ENCODE peak calls at places on chromosomes 11 and 22, in ten cellular contexts. One of them, this sample, is unnamed.

GRCh38 chr11:82818399-82819043 is 81.7 kb downstream of the PRCP start:
- DNase-seq in NCI-H774: peak; percentile 90
- DNase-seq in GDM1: no peak
- DNase-seq in iPS-NIHi11: no peak
- DNase-seq in spleen: no peak
- DNase-seq in A673: no peak
- DNase-seq in activated T-cell treated with anti-CD3 and anti-CD28 coated beads, Interleukin-2, amount 50 U/mL, for 4 hours: no peak
- DNase-seq in Jurkat, Clone E6-1: no peak
- DNase-seq in SK-MEL-5: no peak
- DNase-seq in NCI-H345: no peak
- DNase-seq in this sample: no peak

GRCh38 chr22:27138471-27138870 is 481.1 kb downstream of the MIAT start:
- DNase-seq in Jurkat, Clone E6-1: no peak
- DNase-seq in iPS-NIHi11: no peak
- DNase-seq in GDM1: no peak
- DNase-seq in activated T-cell treated with anti-CD3 and anti-CD28 coated beads, Interleukin-2, amount 50 U/mL, for 4 hours: no peak
- DNase-seq in SK-MEL-5: no peak
- DNase-seq in NCI-H774: no peak
- DNase-seq in A673: no peak
- DNase-seq in NCI-H345: no peak
- DNase-seq in spleen: no peak
- DNase-seq in this sample: no peak

GRCh38 chr11:85310479-85310878 is 316.7 kb downstream of the DLG2 start:
- DNase-seq in SK-MEL-5: no peak
- DNase-seq in iPS-NIHi11: no peak
- DNase-seq in spleen: no peak
- DNase-seq in NCI-H774: no peak
- DNase-seq in activated T-cell treated with anti-CD3 and anti-CD28 coated beads, Interleukin-2, amount 50 U/mL, for 4 hours: no peak
- DNase-seq in GDM1: no peak
- DNase-seq in NCI-H345: no peak
- DNase-seq in A673: no peak
- DNase-seq in Jurkat, Clone E6-1: no peak
- DNase-seq in this sample: no peak

GRCh38 chr11:12251651-12252560 is 125.5 kb upstream of the PARVA start:
- DNase-seq in activated T-cell treated with anti-CD3 and anti-CD28 coated beads, Interleukin-2, amount 50 U/mL, for 4 hours: no peak
- DNase-seq in SK-MEL-5: no peak
- DNase-seq in A673: no peak
- DNase-seq in iPS-NIHi11: peak; percentile 44
- DNase-seq in GDM1: no peak
- DNase-seq in Jurkat, Clone E6-1: no peak
- DNase-seq in spleen: no peak
- DNase-seq in NCI-H774: no peak
- DNase-seq in NCI-H345: peak; percentile 27
- DNase-seq in this sample: no peak

GRCh38 chr22:26983311-26983710 is 325.9 kb downstream of the MIAT start:
- DNase-seq in spleen: no peak
- DNase-seq in activated T-cell treated with anti-CD3 and anti-CD28 coated beads, Interleukin-2, amount 50 U/mL, for 4 hours: no peak
- DNase-seq in iPS-NIHi11: no peak
- DNase-seq in NCI-H345: no peak
- DNase-seq in Jurkat, Clone E6-1: no peak
- DNase-seq in NCI-H774: no peak
- DNase-seq in GDM1: no peak
- DNase-seq in A673: no peak
- DNase-seq in SK-MEL-5: no peak
- DNase-seq in this sample: no peak

GRCh38 chr11:47716692-47717091 is 1.5 kb upstream of the AGBL2 start:
- DNase-seq in NCI-H774: no peak
- DNase-seq in Jurkat, Clone E6-1: peak; percentile 47
- DNase-seq in activated T-cell treated with anti-CD3 and anti-CD28 coated beads, Interleukin-2, amount 50 U/mL, for 4 hours: no peak
- DNase-seq in SK-MEL-5: no peak
- DNase-seq in GDM1: no peak
- DNase-seq in spleen: no peak
- DNase-seq in A673: no peak
- DNase-seq in iPS-NIHi11: no peak
- DNase-seq in NCI-H345: no peak
- DNase-seq in this sample: no peak

GRCh38 chr22:24271406-24271760 is 752 bp downstream of the SPECC1L start:
- DNase-seq in NCI-H774: no peak
- DNase-seq in A673: no peak
- DNase-seq in SK-MEL-5: no peak
- DNase-seq in iPS-NIHi11: no peak
- DNase-seq in spleen: no peak
- DNase-seq in GDM1: no peak
- DNase-seq in Jurkat, Clone E6-1: no peak
- DNase-seq in NCI-H345: no peak
- DNase-seq in activated T-cell treated with anti-CD3 and anti-CD28 coated beads, Interleukin-2, amount 50 U/mL, for 4 hours: no peak
- DNase-seq in this sample: no peak

GRCh38 chr22:37808294-37808657 is 542 bp downstream of the GCAT start:
- DNase-seq in spleen: no peak
- DNase-seq in NCI-H345: no peak
- DNase-seq in Jurkat, Clone E6-1: no peak
- DNase-seq in SK-MEL-5: no peak
- DNase-seq in iPS-NIHi11: no peak
- DNase-seq in NCI-H774: no peak
- DNase-seq in A673: no peak
- DNase-seq in activated T-cell treated with anti-CD3 and anti-CD28 coated beads, Interleukin-2, amount 50 U/mL, for 4 hours: no peak
- DNase-seq in GDM1: no peak
- DNase-seq in this sample: no peak

GRCh38 chr11:65448074-65448417 is 25.4 kb downstream of the NEAT1 start:
- DNase-seq in iPS-NIHi11: no peak
- DNase-seq in A673: no peak
- DNase-seq in SK-MEL-5: no peak
- DNase-seq in spleen: no peak
- DNase-seq in NCI-H774: no peak
- DNase-seq in Jurkat, Clone E6-1: no peak
- DNase-seq in NCI-H345: no peak
- DNase-seq in activated T-cell treated with anti-CD3 and anti-CD28 coated beads, Interleukin-2, amount 50 U/mL, for 4 hours: no peak
- DNase-seq in GDM1: no peak
- DNase-seq in this sample: no peak

GRCh38 chr22:46055176-46055850 is 78.4 kb upstream of the WNT7B start:
- DNase-seq in A673: peak; percentile 28
- DNase-seq in GDM1: no peak
- DNase-seq in Jurkat, Clone E6-1: no peak
- DNase-seq in NCI-H774: no peak
- DNase-seq in iPS-NIHi11: no peak
- DNase-seq in NCI-H345: no peak
- DNase-seq in SK-MEL-5: no peak
- DNase-seq in activated T-cell treated with anti-CD3 and anti-CD28 coated beads, Interleukin-2, amount 50 U/mL, for 4 hours: no peak
- DNase-seq in spleen: peak; percentile 84
- DNase-seq in this sample: no peak

GRCh38 chr11:101034076-101034475 is 95.5 kb downstream of the PGR start:
- DNase-seq in activated T-cell treated with anti-CD3 and anti-CD28 coated beads, Interleukin-2, amount 50 U/mL, for 4 hours: no peak
- DNase-seq in iPS-NIHi11: peak; percentile 13
- DNase-seq in GDM1: no peak
- DNase-seq in A673: no peak
- DNase-seq in NCI-H345: peak; percentile 50
- DNase-seq in spleen: no peak
- DNase-seq in SK-MEL-5: no peak
- DNase-seq in Jurkat, Clone E6-1: no peak
- DNase-seq in NCI-H774: peak; percentile 49
- DNase-seq in this sample: no peak

GRCh38 chr22:35915477-35916013 is 113.1 kb downstream of the RBFOX2 start:
- DNase-seq in activated T-cell treated with anti-CD3 and anti-CD28 coated beads, Interleukin-2, amount 50 U/mL, for 4 hours: no peak
- DNase-seq in A673: peak; percentile 75
- DNase-seq in Jurkat, Clone E6-1: no peak
- DNase-seq in GDM1: no peak
- DNase-seq in NCI-H774: no peak
- DNase-seq in SK-MEL-5: no peak
- DNase-seq in spleen: no peak
- DNase-seq in NCI-H345: no peak
- DNase-seq in iPS-NIHi11: no peak
- DNase-seq in this sample: no peak

GRCh38 chr22:38413085-38414008 is 41.7 kb downstream of the KCNJ4 start:
- DNase-seq in NCI-H774: peak; percentile 4
- DNase-seq in Jurkat, Clone E6-1: no peak
- DNase-seq in A673: no peak
- DNase-seq in NCI-H345: peak; percentile 75
- DNase-seq in activated T-cell treated with anti-CD3 and anti-CD28 coated beads, Interleukin-2, amount 50 U/mL, for 4 hours: no peak
- DNase-seq in iPS-NIHi11: peak; percentile 1
- DNase-seq in SK-MEL-5: no peak
- DNase-seq in spleen: peak; percentile 58
- DNase-seq in GDM1: no peak
- DNase-seq in this sample: no peak

GRCh38 chr11:104073950-104074349 is 37.5 kb downstream of the DDI1 start:
- DNase-seq in A673: no peak
- DNase-seq in activated T-cell treated with anti-CD3 and anti-CD28 coated beads, Interleukin-2, amount 50 U/mL, for 4 hours: no peak
- DNase-seq in iPS-NIHi11: peak; percentile 10
- DNase-seq in spleen: no peak
- DNase-seq in GDM1: peak; percentile 52
- DNase-seq in NCI-H345: no peak
- DNase-seq in Jurkat, Clone E6-1: no peak
- DNase-seq in SK-MEL-5: no peak
- DNase-seq in NCI-H774: no peak
- DNase-seq in this sample: no peak

GRCh38 chr22:44211946-44212930 is 31.5 kb downstream of the PARVG start:
- DNase-seq in iPS-NIHi11: no peak
- DNase-seq in SK-MEL-5: no peak
- DNase-seq in Jurkat, Clone E6-1: no peak
- DNase-seq in NCI-H774: no peak
- DNase-seq in NCI-H345: no peak
- DNase-seq in activated T-cell treated with anti-CD3 and anti-CD28 coated beads, Interleukin-2, amount 50 U/mL, for 4 hours: no peak
- DNase-seq in GDM1: no peak
- DNase-seq in A673: no peak
- DNase-seq in spleen: no peak
- DNase-seq in this sample: no peak

This sample was measured in NCI-H2107.